ENCODE peak calls at places on chromosome X, in ten cellular contexts. G is CD4-positive, alpha-beta T cell; F is CD4-positive, alpha-beta memory T cell; Y is effector memory CD4-positive, alpha-beta T cell; J is lower lobe of right lung; E is IMR-90; C is HCT116; N is left lung; T is cardiac muscle cell; B is adrenal gland. D is an unnamed sample.
A peak's percentile ranks its signal among the peaks of the same experiment; 100 is the strongest.

GRCh38 chrX:55210931-55211677 is 9.0 kb upstream of the PAGE5 start:
- DNase-seq in G (no peak), F (no peak), Y (no peak), J (no peak), E (no peak), C (no peak), N (no peak), T (no peak), B (no peak), D (no peak)

GRCh38 chrX:16671005-16671404 is 21.0 kb downstream of the S100G start:
- DNase-seq in G (peak; percentile 4), F (no peak), Y (no peak), J (no peak), E (peak; percentile 72), C (peak; percentile 12), N (no peak), T (peak; percentile 48), B (no peak), D (peak; percentile 30)

GRCh38 chrX:8916697-8917096 is 115.5 kb upstream of the FAM9A start:
- DNase-seq in G (no peak), F (no peak), Y (no peak), J (no peak), E (no peak), C (no peak), N (no peak), T (no peak), B (no peak), D (no peak)

GRCh38 chrX:105876658-105877057 is 54.3 kb downstream of the NRK start:
- DNase-seq in G (no peak), F (no peak), Y (no peak), J (no peak), E (peak; percentile 19), C (peak; percentile 29), N (no peak), T (peak; percentile 16), B (no peak), D (no peak)

GRCh38 chrX:134936542-134936941 is 54.2 kb upstream of the SMIM10 start:
- DNase-seq in G (no peak), F (no peak), Y (no peak), J (no peak), E (peak; percentile 77), C (no peak), N (no peak), T (no peak), B (no peak), D (no peak)

GRCh38 chrX:49184294-49185061 is 1.7 kb downstream of the PRICKLE3 start:
- DNase-seq in G (no peak), F (peak; percentile 53), Y (no peak), J (peak; percentile 92), E (peak; percentile 83), C (peak; percentile 86), N (peak; percentile 92), T (peak; percentile 93), B (peak; percentile 91), D (no peak)

GRCh38 chrX:30713061-30713525 is 59.9 kb downstream of the GK start:
- DNase-seq in G (peak; percentile 31), F (peak; percentile 37), Y (no peak), J (peak; percentile 46), E (peak; percentile 65), C (peak; percentile 21), N (no peak), T (peak; percentile 75), B (peak; percentile 39), D (no peak)

GRCh38 chrX:70029790-70030189 is 19.9 kb downstream of the AWAT2 start:
- DNase-seq in G (no peak), F (no peak), Y (no peak), J (no peak), E (no peak), C (no peak), N (no peak), T (no peak), B (no peak), D (no peak)

GRCh38 chrX:118612290-118612689 is 115.1 kb upstream of the IL13RA1 start:
- DNase-seq in G (no peak), F (no peak), Y (no peak), J (no peak), E (no peak), C (no peak), N (no peak), T (no peak), B (no peak), D (no peak)

GRCh38 chrX:11704725-11705495 is 39.2 kb upstream of the ARHGAP6 start:
- DNase-seq in G (no peak), F (no peak), Y (no peak), J (no peak), E (peak; percentile 5), C (no peak), N (no peak), T (no peak), B (no peak), D (no peak)

GRCh38 chrX:151753313-151754041 is 18.9 kb downstream of the CNGA2 start:
- DNase-seq in G (no peak), F (no peak), Y (no peak), J (peak; percentile 58), E (peak; percentile 2), C (peak; percentile 13), N (peak; percentile 65), T (peak; percentile 73), B (peak; percentile 49), D (no peak)

GRCh38 chrX:69080912-69081465 is 84.3 kb downstream of the PJA1 start:
- DNase-seq in G (no peak), F (no peak), Y (no peak), J (no peak), E (no peak), C (no peak), N (no peak), T (no peak), B (no peak), D (no peak)

DNA sequence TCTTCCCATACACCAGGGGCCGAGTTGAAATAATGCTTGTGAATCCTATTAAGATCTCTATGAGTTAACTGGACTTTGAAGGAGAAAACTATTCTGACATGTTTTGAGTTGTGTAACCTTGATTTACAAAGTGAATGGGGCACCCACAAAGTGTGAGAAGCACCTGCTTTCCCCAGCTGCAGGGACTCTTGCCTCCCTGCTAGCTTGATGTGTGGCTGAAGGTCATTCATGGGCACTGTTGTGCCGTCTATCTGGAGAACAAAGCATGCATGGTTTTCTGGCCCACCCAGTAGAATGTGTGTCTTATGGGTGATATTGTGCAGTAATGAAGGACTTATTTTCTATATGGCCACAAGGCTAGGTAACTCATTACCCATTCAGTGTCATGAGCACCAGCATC is 53.1 kb downstream of the TSPAN7 start:
- DNase-seq in G (no peak), F (no peak), Y (no peak), J (no peak), E (no peak), C (no peak), N (no peak), T (no peak), B (no peak), D (no peak)
- H3K27ac ChIP-seq in G (no peak overlapping the region), F (no peak overlapping the region), Y (no peak overlapping the region), J (no peak overlapping the region), E (no peak overlapping the region), C (no peak overlapping the region), N (no peak overlapping the region), T (no peak overlapping the region), B (no peak overlapping the region), D (no peak overlapping the region)

GRCh38 chrX:65480960-65481359 is 53.6 kb downstream of the LAS1L start:
- DNase-seq in G (no peak), F (no peak), Y (no peak), J (no peak), E (no peak), C (no peak), N (no peak), T (no peak), B (no peak), D (no peak)
- H3K9me3 ChIP-seq in G (no peaks in the 10 kb centered on the region), F (no peaks in the 10 kb centered on the region), Y (no peaks in the 10 kb centered on the region), J (no peaks in the 10 kb centered on the region), E (no peaks in the 10 kb centered on the region), C (no peaks in the 10 kb centered on the region), N (no peaks in the 10 kb centered on the region), T (no peaks in the 10 kb centered on the region), B (no peaks in the 10 kb centered on the region), D (no peaks in the 10 kb centered on the region)

GRCh38 chrX:115940888-115941332 is 229.6 kb upstream of the AGTR2 start:
- DNase-seq in G (no peak), F (no peak), Y (no peak), J (no peak), E (peak; percentile 45), C (no peak), N (no peak), T (peak; percentile 27), B (peak; percentile 90), D (no peak)

GRCh38 chrX:115939070-115939469 is 231.5 kb upstream of the AGTR2 start:
- DNase-seq in G (no peak), F (no peak), Y (no peak), J (no peak), E (no peak), C (no peak), N (no peak), T (no peak), B (no peak), D (no peak)

GRCh38 chrX:115939636-115940160 is 230.8 kb upstream of the AGTR2 start:
- DNase-seq in G (no peak), F (no peak), Y (no peak), J (no peak), E (no peak), C (no peak), N (no peak), T (no peak), B (no peak), D (no peak)

GRCh38 chrX:115941388-115941787 is 229.2 kb upstream of the AGTR2 start:
- DNase-seq in G (no peak), F (no peak), Y (no peak), J (no peak), E (no peak), C (no peak), N (no peak), T (no peak), B (no peak), D (no peak)

DNA sequence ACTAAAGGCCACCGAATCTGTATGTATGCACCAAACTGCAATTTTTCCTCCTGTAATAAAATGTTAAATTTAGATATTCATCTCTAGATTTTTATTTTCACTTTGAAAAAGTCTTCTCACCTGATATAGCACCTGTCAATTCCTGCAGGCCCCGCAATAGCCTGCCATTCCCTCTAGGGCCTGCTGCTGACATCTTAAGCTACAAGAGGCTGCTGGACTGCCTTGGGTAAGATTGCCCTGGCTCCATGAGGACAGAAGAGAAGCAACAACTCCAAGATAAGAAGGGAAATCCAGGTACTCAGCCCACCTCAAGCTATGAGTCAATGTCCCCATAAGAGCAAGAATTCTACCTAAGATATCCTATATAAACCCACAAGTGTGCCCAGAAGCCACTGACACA is 230.2 kb upstream of the AGTR2 start:
- DNase-seq in G (no peak), F (no peak), Y (no peak), J (no peak), E (no peak), C (no peak), N (no peak), T (no peak), B (no peak), D (no peak)
- H3K27ac ChIP-seq in G (no peak overlapping the region), F (no peak overlapping the region), Y (no peak overlapping the region), J (no peak overlapping the region), E (no peak overlapping the region), C (no peak overlapping the region), N (no peak overlapping the region), T (no peak overlapping the region), B (no peak overlapping the region), D (no peak overlapping the region)

DNA sequence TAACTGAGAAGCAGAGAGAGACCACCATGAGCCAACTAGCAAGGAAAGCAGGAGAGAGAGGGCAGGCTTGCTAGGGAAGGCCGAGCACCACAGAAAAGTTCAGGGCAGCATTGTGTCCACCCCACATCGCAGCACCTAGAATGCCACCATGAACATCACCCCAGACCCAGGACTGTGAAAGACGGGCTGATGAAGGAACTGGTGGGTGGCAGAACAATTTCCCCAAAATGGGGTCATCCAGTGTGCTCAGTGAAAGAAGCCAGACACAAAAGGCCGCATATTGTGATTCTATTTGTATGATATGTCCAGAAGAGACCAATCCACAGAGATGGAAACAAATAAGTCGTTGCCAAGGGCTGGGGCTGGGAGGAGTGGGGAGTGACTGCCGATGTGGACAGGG is 16.8 kb downstream of the PNMA6E start:
- DNase-seq in G (no peak), F (no peak), Y (no peak), J (no peak), E (no peak), C (no peak), N (no peak), T (no peak), B (no peak), D (no peak)
- H3K9me3 ChIP-seq in G (no peaks in the 10 kb centered on the region), F (no peaks in the 10 kb centered on the region), Y (no peaks in the 10 kb centered on the region), J (no peaks in the 10 kb centered on the region), E (no peaks in the 10 kb centered on the region), C (no peaks in the 10 kb centered on the region), N (no peaks in the 10 kb centered on the region), T (no peaks in the 10 kb centered on the region), B (no peaks in the 10 kb centered on the region), D (no peaks in the 10 kb centered on the region)